ENCODE peak calls at places on chromosomes 2 and 18, in eight cellular contexts. E is foreskin fibroblast, L is NB4, A is heart left ventricle, F is hepatocyte, M is H1, P is IMR-90, B is HFF-Myc. Y is an unnamed sample.

GRCh38 chr2:4973354-4973753 is 718.8 kb upstream of the SOX11 start:
- DNase-seq in B (no peak), P (no peak), L (no peak), F (no peak), A (no peak), E (no peak), M (no peak), Y (no peak)

GRCh38 chr2:217941886-217942728 is 60.7 kb downstream of the TNS1 start:
- DNase-seq in P (no peak), E (no peak), F (no peak), B (no peak), M (no peak), A (peak; percentile 32), L (no peak), Y (no peak)

GRCh38 chr2:4782647-4783046 is 909.5 kb upstream of the SOX11 start:
- DNase-seq in M (no peak), L (no peak), B (no peak), A (no peak), P (no peak), F (no peak), E (peak; percentile 0), Y (no peak)

GRCh38 chr2:233165895-233166661 is 85.4 kb upstream of the ATG16L1 start:
- DNase-seq in L (peak; percentile 100), M (no peak), E (no peak), F (peak; percentile 31), A (peak; percentile 52), B (no peak), P (no peak), Y (peak; percentile 15)

GRCh38 chr2:168850846-168851245 is 39.4 kb downstream of the SPC25 start:
- DNase-seq in B (no peak), M (no peak), E (no peak), A (no peak), P (no peak), L (no peak), F (no peak), Y (peak; percentile 53)

GRCh38 chr2:68798574-68798973 is 64.0 kb downstream of the ARHGAP25 start:
- DNase-seq in E (no peak), B (no peak), L (peak; percentile 33), A (no peak), F (no peak), P (no peak), M (no peak), Y (no peak)

GRCh38 chr18:63904694-63905093 is 3.1 kb upstream of the SERPINB10 start:
- DNase-seq in B (no peak), P (no peak), M (no peak), E (no peak), F (no peak), L (no peak), A (no peak), Y (no peak)

GRCh38 chr2:237720962-237721361 is 77.6 kb upstream of the RBM44 start:
- DNase-seq in F (no peak), E (peak; percentile 20), L (no peak), M (no peak), B (no peak), A (no peak), P (peak; percentile 83), Y (peak; percentile 74)

GRCh38 chr2:10163498-10164486 is 41.3 kb downstream of the RRM2 start:
- DNase-seq in B (no peak), M (no peak), P (peak; percentile 24), E (peak; percentile 30), A (no peak), F (no peak), L (peak; percentile 37), Y (no peak)

GRCh38 chr2:185466915-185467314 is 271.7 kb upstream of the FSIP2 start:
- DNase-seq in A (no peak), E (no peak), F (no peak), L (no peak), P (no peak), B (no peak), M (no peak), Y (no peak)

GRCh38 chr2:197926673-197927072 is 122.3 kb downstream of the PLCL1 start:
- DNase-seq in E (peak; percentile 31), P (no peak), M (no peak), A (no peak), L (no peak), B (no peak), F (no peak), Y (peak; percentile 24)

GRCh38 chr2:10378189-10378588 is 69.9 kb downstream of the ODC1 start:
- DNase-seq in L (peak; percentile 46), M (no peak), A (no peak), E (no peak), F (no peak), B (no peak), P (no peak), Y (no peak)

GRCh38 chr2:200616656-200617055 is 30.8 kb downstream of the AOX1 start:
- DNase-seq in B (no peak), L (peak; percentile 57), A (no peak), E (peak; percentile 59), M (no peak), P (peak; percentile 50), F (no peak), Y (peak; percentile 59)
- TF ChIP-seq CTCF in B (no peak), L (no peak), A (no peak), E (no peak), M (no peak), P (no peak), F (no peak), Y (no peak)

GRCh38 chr18:25310045-25310444 is 41.9 kb downstream of the ZNF521 start:
- DNase-seq in F (no peak), E (peak; percentile 85), M (no peak), A (no peak), P (peak; percentile 80), L (peak; percentile 8), B (no peak), Y (peak; percentile 40)
- TF ChIP-seq CTCF in F (no peak), E (no peak), M (no peak), A (peak; percentile 33), P (peak; percentile 31), L (no peak), B (no peak), Y (peak; percentile 20)

GRCh38 chr2:127664065-127664894 is 11.1 kb downstream of the LIMS2 start:
- DNase-seq in L (no peak), B (no peak), F (no peak), M (no peak), A (peak; percentile 63), E (no peak), P (no peak), Y (no peak)

GRCh38 chr2:127663566-127664064 is 11.7 kb downstream of the LIMS2 start:
- DNase-seq in F (no peak), L (no peak), M (no peak), B (no peak), P (no peak), A (no peak), E (no peak), Y (no peak)

GRCh38 chr2:127662937-127663565 is 12.3 kb downstream of the LIMS2 start:
- DNase-seq in A (peak; percentile 18), L (no peak), E (no peak), B (no peak), M (no peak), F (no peak), P (no peak), Y (no peak)

GRCh38 chr2:127664895-127665225 is 10.5 kb downstream of the LIMS2 start:
- DNase-seq in A (no peak), M (no peak), P (no peak), F (no peak), L (no peak), B (no peak), E (no peak), Y (no peak)

GRCh38 chr2:127665267-127665893 is 9.9 kb downstream of the LIMS2 start:
- DNase-seq in L (no peak), M (no peak), B (no peak), F (no peak), E (no peak), A (no peak), P (no peak), Y (no peak)
- TF ChIP-seq CTCF in L (no peak), M (no peak), B (no peak), F (no peak), E (no peak), A (no peak), P (no peak), Y (no peak)

DNA sequence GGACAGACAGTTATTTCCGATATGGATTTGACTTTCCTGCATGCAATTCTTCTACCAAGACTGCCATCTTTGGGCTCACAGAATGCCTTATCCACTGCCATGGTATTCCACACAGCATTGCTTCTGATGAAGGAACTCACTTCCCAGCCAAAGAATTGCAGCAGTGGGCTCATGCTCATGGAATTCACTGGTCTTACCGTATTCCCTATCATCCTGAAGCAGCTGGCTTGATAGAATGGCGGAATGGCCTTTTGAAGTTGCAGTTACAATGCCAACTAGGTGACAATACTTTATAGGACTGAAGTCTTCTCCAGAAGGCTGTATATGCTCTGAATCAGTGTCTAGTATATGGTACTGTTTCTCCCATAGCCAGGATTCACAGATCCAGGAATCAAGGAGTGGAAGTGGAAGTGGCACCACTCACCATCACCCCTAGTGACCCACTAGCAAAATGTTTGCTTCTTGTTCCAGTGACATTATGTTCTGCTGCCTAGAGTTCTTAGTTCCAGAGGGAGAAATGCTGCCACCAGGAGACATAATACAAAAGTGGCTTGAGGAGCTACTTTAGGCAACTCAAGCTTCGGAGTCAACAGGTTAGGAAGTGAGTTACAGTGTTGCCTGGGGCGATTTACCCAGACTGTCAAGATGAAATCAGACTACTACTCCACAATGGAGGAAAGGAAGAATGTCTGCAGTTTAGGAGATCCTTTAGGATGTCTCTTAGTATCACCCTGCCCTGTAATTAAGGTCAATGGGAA is 23.8 kb upstream of the SMAD4 start:
- DNase-seq in F (no peak), L (no peak), A (no peak), B (no peak), E (no peak), P (no peak), M (no peak), Y (no peak)
- TF ChIP-seq CTCF in F (no peak), L (no peak), A (no peak), B (no peak), E (no peak), P (no peak), M (no peak), Y (no peak)

GRCh38 chr2:86074811-86075210 is 30.9 kb downstream of the POLR1A start:
- DNase-seq in E (no peak), B (no peak), L (no peak), M (no peak), P (no peak), A (no peak), F (no peak), Y (no peak)

GRCh38 chr2:86082768-86083167 is 22.9 kb downstream of the POLR1A start:
- DNase-seq in A (no peak), L (no peak), M (no peak), F (no peak), E (no peak), P (no peak), B (no peak), Y (no peak)

GRCh38 chr2:86081724-86082123 is 24.0 kb downstream of the POLR1A start:
- DNase-seq in M (no peak), A (no peak), L (no peak), F (no peak), P (no peak), E (no peak), B (no peak), Y (no peak)

GRCh38 chr2:86079981-86080911 is 25.4 kb downstream of the POLR1A start:
- DNase-seq in B (peak; percentile 35), P (peak; percentile 67), L (peak; percentile 83), A (peak; percentile 80), E (peak; percentile 81), M (peak; percentile 88), F (peak; percentile 92), Y (peak; percentile 66)

GRCh38 chr2:86078801-86079545 is 26.7 kb downstream of the POLR1A start:
- DNase-seq in A (peak; percentile 34), B (no peak), F (peak; percentile 38), E (peak; percentile 37), L (peak; percentile 36), M (no peak), P (peak; percentile 47), Y (peak; percentile 58)
- TF ChIP-seq CTCF in A (peak; percentile 64), B (peak; percentile 38), F (peak; percentile 57), E (peak; percentile 68), L (no peak), M (no peak), P (peak; percentile 69), Y (peak; percentile 87)

GRCh38 chr2:236562434-236562833 is 7.2 kb upstream of the ACKR3 start:
- DNase-seq in P (peak; percentile 13), M (no peak), B (no peak), A (no peak), E (peak; percentile 15), L (no peak), F (no peak), Y (no peak)
- TF ChIP-seq CTCF in P (peak; percentile 30), M (peak; percentile 36), B (peak; percentile 57), A (peak; percentile 75), E (peak; percentile 42), L (peak; percentile 8), F (peak; percentile 34), Y (peak; percentile 58)